ENCODE peak calls at places on chromosomes 3 and 15, in ten cellular contexts. One of them, this sample, is unnamed.

GRCh38 chr3:100082108-100082642 is 32.1 kb downstream of the FILIP1L start:
- DNase-seq in central memory CD4-positive, alpha-beta T cell: no peak
- DNase-seq in mesenchymal stem cell: no peak
- DNase-seq in NAMALWA: no peak
- DNase-seq in GM06990: no peak
- DNase-seq in stimulated activated CD4-positive, alpha-beta T cell treated with anti-CD3 and anti-CD28 coated beads, Interleukin-15, amount 100 ng/mL, for 1 hour: no peak
- DNase-seq in bronchial epithelial cell: no peak
- DNase-seq in psoas muscle: no peak
- DNase-seq in cardiac fibroblast: no peak
- DNase-seq in activated naive CD4-positive, alpha-beta T cell treated with Interleukin-2 at 50 U/mL for 16 hours: no peak
- DNase-seq in this sample: no peak

GRCh38 chr15:71807691-71808091 is 2.7 kb upstream of the NR2E3 start:
- DNase-seq in mesenchymal stem cell: peak
- DNase-seq in cardiac fibroblast: peak
- DNase-seq in NAMALWA: no peak
- DNase-seq in stimulated activated CD4-positive, alpha-beta T cell treated with anti-CD3 and anti-CD28 coated beads, Interleukin-15, amount 100 ng/mL, for 1 hour: no peak
- DNase-seq in bronchial epithelial cell: no peak
- DNase-seq in central memory CD4-positive, alpha-beta T cell: no peak
- DNase-seq in psoas muscle: no peak
- DNase-seq in GM06990: no peak
- DNase-seq in activated naive CD4-positive, alpha-beta T cell treated with Interleukin-2 at 50 U/mL for 16 hours: no peak
- DNase-seq in this sample: no peak

GRCh38 chr3:77466562-77466961 is 426.7 kb downstream of the ROBO2 start:
- DNase-seq in mesenchymal stem cell: no peak
- DNase-seq in GM06990: no peak
- DNase-seq in psoas muscle: no peak
- DNase-seq in cardiac fibroblast: no peak
- DNase-seq in central memory CD4-positive, alpha-beta T cell: no peak
- DNase-seq in bronchial epithelial cell: no peak
- DNase-seq in stimulated activated CD4-positive, alpha-beta T cell treated with anti-CD3 and anti-CD28 coated beads, Interleukin-15, amount 100 ng/mL, for 1 hour: no peak
- DNase-seq in activated naive CD4-positive, alpha-beta T cell treated with Interleukin-2 at 50 U/mL for 16 hours: no peak
- DNase-seq in NAMALWA: no peak
- DNase-seq in this sample: no peak

GRCh38 chr3:108453541-108454057 is 56.8 kb downstream of the MYH15 start:
- DNase-seq in stimulated activated CD4-positive, alpha-beta T cell treated with anti-CD3 and anti-CD28 coated beads, Interleukin-15, amount 100 ng/mL, for 1 hour: no peak
- DNase-seq in bronchial epithelial cell: no peak
- DNase-seq in central memory CD4-positive, alpha-beta T cell: no peak
- DNase-seq in mesenchymal stem cell: no peak
- DNase-seq in GM06990: no peak
- DNase-seq in activated naive CD4-positive, alpha-beta T cell treated with Interleukin-2 at 50 U/mL for 16 hours: no peak
- DNase-seq in cardiac fibroblast: no peak
- DNase-seq in psoas muscle: no peak
- DNase-seq in NAMALWA: no peak
- DNase-seq in this sample: no peak

GRCh38 chr3:197793246-197793645 is 2.2 kb downstream of the LRCH3 start:
- DNase-seq in NAMALWA: no peak
- DNase-seq in mesenchymal stem cell: peak
- DNase-seq in psoas muscle: no peak
- DNase-seq in stimulated activated CD4-positive, alpha-beta T cell treated with anti-CD3 and anti-CD28 coated beads, Interleukin-15, amount 100 ng/mL, for 1 hour: no peak
- DNase-seq in cardiac fibroblast: peak
- DNase-seq in central memory CD4-positive, alpha-beta T cell: peak
- DNase-seq in bronchial epithelial cell: peak
- DNase-seq in GM06990: peak
- DNase-seq in activated naive CD4-positive, alpha-beta T cell treated with Interleukin-2 at 50 U/mL for 16 hours: no peak
- DNase-seq in this sample: peak

GRCh38 chr15:90871716-90872480 is 3.5 kb downstream of the FURIN start:
- DNase-seq in NAMALWA: no peak
- DNase-seq in psoas muscle: no peak
- DNase-seq in cardiac fibroblast: no peak
- DNase-seq in central memory CD4-positive, alpha-beta T cell: no peak
- DNase-seq in stimulated activated CD4-positive, alpha-beta T cell treated with anti-CD3 and anti-CD28 coated beads, Interleukin-15, amount 100 ng/mL, for 1 hour: peak
- DNase-seq in mesenchymal stem cell: peak
- DNase-seq in activated naive CD4-positive, alpha-beta T cell treated with Interleukin-2 at 50 U/mL for 16 hours: peak
- DNase-seq in GM06990: no peak
- DNase-seq in bronchial epithelial cell: no peak
- DNase-seq in this sample: no peak

GRCh38 chr3:164341086-164341485 is 737.2 kb downstream of the SI start:
- DNase-seq in GM06990: no peak
- DNase-seq in central memory CD4-positive, alpha-beta T cell: no peak
- DNase-seq in psoas muscle: no peak
- DNase-seq in NAMALWA: no peak
- DNase-seq in bronchial epithelial cell: no peak
- DNase-seq in stimulated activated CD4-positive, alpha-beta T cell treated with anti-CD3 and anti-CD28 coated beads, Interleukin-15, amount 100 ng/mL, for 1 hour: no peak
- DNase-seq in mesenchymal stem cell: no peak
- DNase-seq in cardiac fibroblast: no peak
- DNase-seq in activated naive CD4-positive, alpha-beta T cell treated with Interleukin-2 at 50 U/mL for 16 hours: no peak
- DNase-seq in this sample: no peak

GRCh38 chr3:47414666-47415587 is 34.1 kb downstream of the PTPN23 start:
- DNase-seq in NAMALWA: no peak
- DNase-seq in activated naive CD4-positive, alpha-beta T cell treated with Interleukin-2 at 50 U/mL for 16 hours: no peak
- DNase-seq in psoas muscle: no peak
- DNase-seq in mesenchymal stem cell: no peak
- DNase-seq in bronchial epithelial cell: no peak
- DNase-seq in stimulated activated CD4-positive, alpha-beta T cell treated with anti-CD3 and anti-CD28 coated beads, Interleukin-15, amount 100 ng/mL, for 1 hour: no peak
- DNase-seq in cardiac fibroblast: no peak
- DNase-seq in GM06990: no peak
- DNase-seq in central memory CD4-positive, alpha-beta T cell: no peak
- DNase-seq in this sample: no peak

GRCh38 chr3:197428117-197428761 is 127.5 kb downstream of the BDH1 start:
- DNase-seq in activated naive CD4-positive, alpha-beta T cell treated with Interleukin-2 at 50 U/mL for 16 hours: peak
- DNase-seq in NAMALWA: peak
- DNase-seq in psoas muscle: no peak
- DNase-seq in GM06990: peak
- DNase-seq in cardiac fibroblast: peak
- DNase-seq in stimulated activated CD4-positive, alpha-beta T cell treated with anti-CD3 and anti-CD28 coated beads, Interleukin-15, amount 100 ng/mL, for 1 hour: no peak
- DNase-seq in bronchial epithelial cell: peak
- DNase-seq in mesenchymal stem cell: peak
- DNase-seq in central memory CD4-positive, alpha-beta T cell: no peak
- DNase-seq in this sample: peak

GRCh38 chr3:43581343-43581742 is 40.5 kb downstream of the ANO10 start:
- DNase-seq in stimulated activated CD4-positive, alpha-beta T cell treated with anti-CD3 and anti-CD28 coated beads, Interleukin-15, amount 100 ng/mL, for 1 hour: no peak
- DNase-seq in psoas muscle: no peak
- DNase-seq in central memory CD4-positive, alpha-beta T cell: no peak
- DNase-seq in activated naive CD4-positive, alpha-beta T cell treated with Interleukin-2 at 50 U/mL for 16 hours: no peak
- DNase-seq in mesenchymal stem cell: no peak
- DNase-seq in NAMALWA: no peak
- DNase-seq in bronchial epithelial cell: peak
- DNase-seq in cardiac fibroblast: peak
- DNase-seq in GM06990: no peak
- DNase-seq in this sample: no peak

GRCh38 chr3:5347486-5347885 is 160.0 kb downstream of the EDEM1 start:
- DNase-seq in GM06990: no peak
- DNase-seq in stimulated activated CD4-positive, alpha-beta T cell treated with anti-CD3 and anti-CD28 coated beads, Interleukin-15, amount 100 ng/mL, for 1 hour: no peak
- DNase-seq in bronchial epithelial cell: no peak
- DNase-seq in NAMALWA: no peak
- DNase-seq in activated naive CD4-positive, alpha-beta T cell treated with Interleukin-2 at 50 U/mL for 16 hours: no peak
- DNase-seq in cardiac fibroblast: no peak
- DNase-seq in mesenchymal stem cell: no peak
- DNase-seq in central memory CD4-positive, alpha-beta T cell: no peak
- DNase-seq in psoas muscle: no peak
- DNase-seq in this sample: no peak

GRCh38 chr3:58492385-58492970 is 582 bp downstream of the KCTD6 start:
- DNase-seq in bronchial epithelial cell: no peak
- DNase-seq in cardiac fibroblast: no peak
- DNase-seq in psoas muscle: no peak
- DNase-seq in central memory CD4-positive, alpha-beta T cell: peak
- DNase-seq in activated naive CD4-positive, alpha-beta T cell treated with Interleukin-2 at 50 U/mL for 16 hours: peak
- DNase-seq in mesenchymal stem cell: no peak
- DNase-seq in GM06990: peak
- DNase-seq in NAMALWA: peak
- DNase-seq in stimulated activated CD4-positive, alpha-beta T cell treated with anti-CD3 and anti-CD28 coated beads, Interleukin-15, amount 100 ng/mL, for 1 hour: peak
- DNase-seq in this sample: no peak

GRCh38 chr3:111915905-111916304 is 56.8 kb downstream of the PHLDB2 start:
- DNase-seq in mesenchymal stem cell: no peak
- DNase-seq in cardiac fibroblast: peak
- DNase-seq in NAMALWA: no peak
- DNase-seq in central memory CD4-positive, alpha-beta T cell: no peak
- DNase-seq in activated naive CD4-positive, alpha-beta T cell treated with Interleukin-2 at 50 U/mL for 16 hours: no peak
- DNase-seq in bronchial epithelial cell: no peak
- DNase-seq in psoas muscle: no peak
- DNase-seq in stimulated activated CD4-positive, alpha-beta T cell treated with anti-CD3 and anti-CD28 coated beads, Interleukin-15, amount 100 ng/mL, for 1 hour: no peak
- DNase-seq in GM06990: no peak
- DNase-seq in this sample: no peak

GRCh38 chr15:37135225-37135624 is 34.9 kb upstream of the MEIS2 start:
- DNase-seq in central memory CD4-positive, alpha-beta T cell: no peak
- DNase-seq in GM06990: no peak
- DNase-seq in stimulated activated CD4-positive, alpha-beta T cell treated with anti-CD3 and anti-CD28 coated beads, Interleukin-15, amount 100 ng/mL, for 1 hour: no peak
- DNase-seq in activated naive CD4-positive, alpha-beta T cell treated with Interleukin-2 at 50 U/mL for 16 hours: no peak
- DNase-seq in NAMALWA: peak
- DNase-seq in psoas muscle: no peak
- DNase-seq in bronchial epithelial cell: peak
- DNase-seq in cardiac fibroblast: no peak
- DNase-seq in mesenchymal stem cell: peak
- DNase-seq in this sample: no peak

GRCh38 chr3:167762296-167762695 is 26.8 kb downstream of the SERPINI1 start:
- DNase-seq in psoas muscle: no peak
- DNase-seq in central memory CD4-positive, alpha-beta T cell: no peak
- DNase-seq in activated naive CD4-positive, alpha-beta T cell treated with Interleukin-2 at 50 U/mL for 16 hours: no peak
- DNase-seq in GM06990: no peak
- DNase-seq in NAMALWA: no peak
- DNase-seq in cardiac fibroblast: no peak
- DNase-seq in stimulated activated CD4-positive, alpha-beta T cell treated with anti-CD3 and anti-CD28 coated beads, Interleukin-15, amount 100 ng/mL, for 1 hour: no peak
- DNase-seq in bronchial epithelial cell: no peak
- DNase-seq in mesenchymal stem cell: no peak
- DNase-seq in this sample: no peak

GRCh38 chr3:166013073-166013679 is 176.0 kb upstream of the BCHE start:
- DNase-seq in bronchial epithelial cell: peak
- DNase-seq in GM06990: no peak
- DNase-seq in NAMALWA: peak
- DNase-seq in central memory CD4-positive, alpha-beta T cell: no peak
- DNase-seq in cardiac fibroblast: peak
- DNase-seq in mesenchymal stem cell: peak
- DNase-seq in psoas muscle: no peak
- DNase-seq in stimulated activated CD4-positive, alpha-beta T cell treated with anti-CD3 and anti-CD28 coated beads, Interleukin-15, amount 100 ng/mL, for 1 hour: no peak
- DNase-seq in activated naive CD4-positive, alpha-beta T cell treated with Interleukin-2 at 50 U/mL for 16 hours: no peak
- DNase-seq in this sample: no peak

This sample was measured in epithelial cell of prostate.